ENCODE peak calls at places on chromosomes 3 and 15, in ten cellular contexts. One of them, this sample, is unnamed.

GRCh38 chr3:160400631-160401150 is 1.2 kb downstream of the SMC4 start:
- DNase-seq in H1: peak; percentile 55
- DNase-seq in stomach: peak; percentile 56
- DNase-seq in HepG2: no peak
- DNase-seq in A549: no peak
- DNase-seq in ovary: peak; percentile 19
- DNase-seq in upper lobe of left lung: peak; percentile 90
- DNase-seq in K562: peak; percentile 23
- DNase-seq in SK-N-SH: peak; percentile 56
- DNase-seq in suprapubic skin: peak; percentile 59
- DNase-seq in this sample: peak; percentile 28

GRCh38 chr15:34439878-34440277 is 2.3 kb upstream of the GOLGA8A start:
- DNase-seq in H1: no peak
- DNase-seq in stomach: no peak
- DNase-seq in HepG2: no peak
- DNase-seq in A549: no peak
- DNase-seq in ovary: no peak
- DNase-seq in upper lobe of left lung: no peak
- DNase-seq in K562: no peak
- DNase-seq in SK-N-SH: no peak
- DNase-seq in suprapubic skin: no peak
- DNase-seq in this sample: no peak

GRCh38 chr3:195900426-195901355 is 7.7 kb downstream of the TNK2 start:
- DNase-seq in H1: no peak
- DNase-seq in stomach: peak; percentile 46
- DNase-seq in HepG2: peak; percentile 83
- DNase-seq in A549: no peak
- DNase-seq in ovary: no peak
- DNase-seq in upper lobe of left lung: peak; percentile 84
- DNase-seq in K562: no peak
- DNase-seq in SK-N-SH: no peak
- DNase-seq in suprapubic skin: peak; percentile 78
- DNase-seq in this sample: peak; percentile 46

GRCh38 chr3:122055215-122055614 is at the start of gene CD86:
- DNase-seq in H1: no peak
- DNase-seq in stomach: no peak
- DNase-seq in HepG2: no peak
- DNase-seq in A549: no peak
- DNase-seq in ovary: no peak
- DNase-seq in upper lobe of left lung: no peak
- DNase-seq in K562: no peak
- DNase-seq in SK-N-SH: no peak
- DNase-seq in suprapubic skin: no peak
- DNase-seq in this sample: peak; percentile 34

GRCh38 chr3:40308725-40309438 is 625 bp upstream of the EIF1B start:
- DNase-seq in H1: no peak
- DNase-seq in stomach: no peak
- DNase-seq in HepG2: no peak
- DNase-seq in A549: no peak
- DNase-seq in ovary: no peak
- DNase-seq in upper lobe of left lung: no peak
- DNase-seq in K562: no peak
- DNase-seq in SK-N-SH: no peak
- DNase-seq in suprapubic skin: no peak
- DNase-seq in this sample: no peak

GRCh38 chr3:139292933-139293664 is 50.7 kb upstream of the MRPS22 start:
- DNase-seq in H1: no peak
- DNase-seq in stomach: no peak
- DNase-seq in HepG2: peak; percentile 68
- DNase-seq in A549: no peak
- DNase-seq in ovary: no peak
- DNase-seq in upper lobe of left lung: no peak
- DNase-seq in K562: no peak
- DNase-seq in SK-N-SH: no peak
- DNase-seq in suprapubic skin: no peak
- DNase-seq in this sample: no peak

GRCh38 chr15:40928351-40928974 is 677 bp upstream of the DLL4 start:
- DNase-seq in H1: peak; percentile 88
- DNase-seq in stomach: no peak
- DNase-seq in HepG2: no peak
- DNase-seq in A549: no peak
- DNase-seq in ovary: no peak
- DNase-seq in upper lobe of left lung: peak; percentile 83
- DNase-seq in K562: peak; percentile 57
- DNase-seq in SK-N-SH: no peak
- DNase-seq in suprapubic skin: no peak
- DNase-seq in this sample: peak; percentile 67

GRCh38 chr3:38618343-38618742 is 31.1 kb downstream of the SCN5A start:
- DNase-seq in H1: no peak
- DNase-seq in stomach: no peak
- DNase-seq in HepG2: no peak
- DNase-seq in A549: no peak
- DNase-seq in ovary: no peak
- DNase-seq in upper lobe of left lung: no peak
- DNase-seq in K562: no peak
- DNase-seq in SK-N-SH: no peak
- DNase-seq in suprapubic skin: no peak
- DNase-seq in this sample: no peak

GRCh38 chr3:69294014-69294771 is 91.7 kb downstream of the FRMD4B start:
- DNase-seq in H1: no peak
- DNase-seq in stomach: no peak
- DNase-seq in HepG2: no peak
- DNase-seq in A549: no peak
- DNase-seq in ovary: no peak
- DNase-seq in upper lobe of left lung: no peak
- DNase-seq in K562: no peak
- DNase-seq in SK-N-SH: no peak
- DNase-seq in suprapubic skin: no peak
- DNase-seq in this sample: no peak

GRCh38 chr3:101687142-101687931 is 819 bp upstream of the RPL24 start:
- DNase-seq in H1: no peak
- DNase-seq in stomach: no peak
- DNase-seq in HepG2: no peak
- DNase-seq in A549: no peak
- DNase-seq in ovary: peak; percentile 51
- DNase-seq in upper lobe of left lung: peak; percentile 16
- DNase-seq in K562: no peak
- DNase-seq in SK-N-SH: no peak
- DNase-seq in suprapubic skin: no peak
- DNase-seq in this sample: no peak

GRCh38 chr15:41490355-41490754 is 3.3 kb upstream of the ITPKA start:
- DNase-seq in H1: no peak
- DNase-seq in stomach: no peak
- DNase-seq in HepG2: peak; percentile 46
- DNase-seq in A549: peak; percentile 54
- DNase-seq in ovary: no peak
- DNase-seq in upper lobe of left lung: no peak
- DNase-seq in K562: peak; percentile 53
- DNase-seq in SK-N-SH: peak; percentile 23
- DNase-seq in suprapubic skin: no peak
- DNase-seq in this sample: no peak

GRCh38 chr3:138786788-138787276 is 47.9 kb downstream of the PIK3CB start:
- DNase-seq in H1: no peak
- DNase-seq in stomach: no peak
- DNase-seq in HepG2: peak; percentile 75
- DNase-seq in A549: no peak
- DNase-seq in ovary: no peak
- DNase-seq in upper lobe of left lung: no peak
- DNase-seq in K562: no peak
- DNase-seq in SK-N-SH: no peak
- DNase-seq in suprapubic skin: no peak
- DNase-seq in this sample: no peak

GRCh38 chr3:96488708-96489107 is 325.7 kb upstream of the EPHA6 start:
- DNase-seq in H1: no peak
- DNase-seq in stomach: no peak
- DNase-seq in HepG2: no peak
- DNase-seq in A549: no peak
- DNase-seq in ovary: no peak
- DNase-seq in upper lobe of left lung: no peak
- DNase-seq in K562: no peak
- DNase-seq in SK-N-SH: no peak
- DNase-seq in suprapubic skin: no peak
- DNase-seq in this sample: no peak

GRCh38 chr3:96491023-96491422 is 323.4 kb upstream of the EPHA6 start:
- DNase-seq in H1: no peak
- DNase-seq in stomach: no peak
- DNase-seq in HepG2: no peak
- DNase-seq in A549: no peak
- DNase-seq in ovary: no peak
- DNase-seq in upper lobe of left lung: no peak
- DNase-seq in K562: no peak
- DNase-seq in SK-N-SH: no peak
- DNase-seq in suprapubic skin: no peak
- DNase-seq in this sample: no peak

DNA sequence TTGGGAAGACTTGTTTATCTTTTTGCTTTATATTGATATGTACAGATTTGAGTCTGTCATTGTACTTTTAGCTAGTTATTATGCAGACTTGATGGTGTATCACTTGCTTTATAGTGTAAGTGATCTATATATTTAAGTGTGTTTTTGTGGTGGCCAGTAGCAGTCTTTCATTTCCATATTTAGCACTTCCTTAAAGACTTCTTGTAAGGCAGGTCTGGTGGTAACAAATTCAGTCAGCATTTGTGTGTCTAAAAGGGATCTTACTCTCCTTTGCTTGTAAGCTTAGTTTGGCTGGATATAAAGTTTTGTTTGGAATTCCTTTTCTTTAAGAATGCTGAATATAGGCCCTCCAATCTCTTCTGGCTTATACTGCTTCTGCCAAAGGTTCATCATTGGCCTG is 322.5 kb upstream of the EPHA6 start:
- DNase-seq in H1: no peak
- DNase-seq in stomach: no peak
- DNase-seq in HepG2: no peak
- DNase-seq in A549: no peak
- DNase-seq in ovary: no peak
- DNase-seq in upper lobe of left lung: no peak
- DNase-seq in K562: no peak
- DNase-seq in SK-N-SH: no peak
- DNase-seq in suprapubic skin: no peak
- DNase-seq in this sample: no peak
- H3K27ac ChIP-seq in H1: no peak overlapping the region
- H3K27ac ChIP-seq in stomach: no peak overlapping the region
- H3K27ac ChIP-seq in HepG2: no peak overlapping the region
- H3K27ac ChIP-seq in A549: no peak overlapping the region
- H3K27ac ChIP-seq in ovary: no peak overlapping the region
- H3K27ac ChIP-seq in upper lobe of left lung: no peak overlapping the region
- H3K27ac ChIP-seq in K562: no peak overlapping the region
- H3K27ac ChIP-seq in SK-N-SH: no peak overlapping the region
- H3K27ac ChIP-seq in suprapubic skin: no peak overlapping the region
- H3K27ac ChIP-seq in this sample: no peak overlapping the region

GRCh38 chr3:4720316-4721075 is 227.3 kb downstream of the ITPR1 start:
- DNase-seq in H1: peak; percentile 52
- DNase-seq in stomach: peak; percentile 82
- DNase-seq in HepG2: peak; percentile 75
- DNase-seq in A549: peak; percentile 70
- DNase-seq in ovary: peak; percentile 89
- DNase-seq in upper lobe of left lung: no peak
- DNase-seq in K562: peak; percentile 78
- DNase-seq in SK-N-SH: no peak
- DNase-seq in suprapubic skin: no peak
- DNase-seq in this sample: peak; percentile 72
- H3K4me3 ChIP-seq in H1: no peak overlapping the region
- H3K4me3 ChIP-seq in stomach: no peak overlapping the region
- H3K4me3 ChIP-seq in HepG2: no peak overlapping the region
- H3K4me3 ChIP-seq in A549: no peak overlapping the region
- H3K4me3 ChIP-seq in ovary: no peak overlapping the region
- H3K4me3 ChIP-seq in upper lobe of left lung: no peak overlapping the region
- H3K4me3 ChIP-seq in K562: no peak overlapping the region
- H3K4me3 ChIP-seq in SK-N-SH: no peak overlapping the region
- H3K4me3 ChIP-seq in suprapubic skin: no peak overlapping the region
- H3K4me3 ChIP-seq in this sample: no peak overlapping the region

GRCh38 chr15:59105839-59106238 is 893 bp downstream of the CCNB2 start:
- DNase-seq in H1: no peak
- DNase-seq in stomach: no peak
- DNase-seq in HepG2: no peak
- DNase-seq in A549: peak; percentile 49
- DNase-seq in ovary: no peak
- DNase-seq in upper lobe of left lung: no peak
- DNase-seq in K562: peak; percentile 27
- DNase-seq in SK-N-SH: peak; percentile 25
- DNase-seq in suprapubic skin: no peak
- DNase-seq in this sample: no peak
- TF ChIP-seq EP300 in H1: no peak
- TF ChIP-seq EP300 in stomach: no peak
- TF ChIP-seq EP300 in HepG2: no peak
- TF ChIP-seq EP300 in A549: no peak
- TF ChIP-seq EP300 in ovary: no peak
- TF ChIP-seq EP300 in upper lobe of left lung: no peak
- TF ChIP-seq EP300 in K562: no peak
- TF ChIP-seq EP300 in SK-N-SH: no peak
- TF ChIP-seq EP300 in suprapubic skin: no peak
- TF ChIP-seq EP300 in this sample: no peak

GRCh38 chr15:62465173-62465572 is 300.1 kb upstream of the C2CD4B start:
- DNase-seq in H1: no peak
- DNase-seq in stomach: no peak
- DNase-seq in HepG2: no peak
- DNase-seq in A549: no peak
- DNase-seq in ovary: no peak
- DNase-seq in upper lobe of left lung: no peak
- DNase-seq in K562: no peak
- DNase-seq in SK-N-SH: no peak
- DNase-seq in suprapubic skin: no peak
- DNase-seq in this sample: no peak

GRCh38 chr15:62472616-62473299 is 307.7 kb upstream of the C2CD4B start:
- DNase-seq in H1: no peak
- DNase-seq in stomach: no peak
- DNase-seq in HepG2: peak; percentile 54
- DNase-seq in A549: no peak
- DNase-seq in ovary: no peak
- DNase-seq in upper lobe of left lung: no peak
- DNase-seq in K562: no peak
- DNase-seq in SK-N-SH: no peak
- DNase-seq in suprapubic skin: no peak
- DNase-seq in this sample: peak; percentile 23

GRCh38 chr15:62469874-62470688 is 305.0 kb upstream of the C2CD4B start:
- DNase-seq in H1: no peak
- DNase-seq in stomach: no peak
- DNase-seq in HepG2: peak; percentile 12
- DNase-seq in A549: no peak
- DNase-seq in ovary: no peak
- DNase-seq in upper lobe of left lung: no peak
- DNase-seq in K562: no peak
- DNase-seq in SK-N-SH: no peak
- DNase-seq in suprapubic skin: peak; percentile 78
- DNase-seq in this sample: no peak

GRCh38 chr15:62474021-62474770 is 309.1 kb upstream of the C2CD4B start:
- DNase-seq in H1: no peak
- DNase-seq in stomach: no peak
- DNase-seq in HepG2: no peak
- DNase-seq in A549: no peak
- DNase-seq in ovary: no peak
- DNase-seq in upper lobe of left lung: no peak
- DNase-seq in K562: no peak
- DNase-seq in SK-N-SH: no peak
- DNase-seq in suprapubic skin: no peak
- DNase-seq in this sample: no peak

DNA sequence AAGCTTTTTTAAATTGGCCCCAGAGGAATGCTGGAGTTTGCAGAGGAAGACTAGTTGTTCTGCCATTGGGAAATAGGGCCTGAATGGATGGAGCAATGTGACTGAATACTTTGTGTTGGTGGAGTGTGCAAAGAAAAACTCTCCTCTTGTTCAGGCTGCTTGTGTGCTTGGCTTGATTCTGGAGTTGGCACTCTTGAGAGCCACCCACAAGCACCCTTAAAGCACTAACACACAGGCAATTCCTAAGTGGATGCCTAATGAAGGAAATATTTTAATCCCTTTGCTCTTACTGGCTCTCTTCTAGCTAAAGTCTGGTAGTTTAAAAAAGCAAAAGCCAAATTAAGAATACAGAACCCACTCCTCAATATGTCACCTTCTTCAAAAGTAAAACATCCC is 304.4 kb upstream of the C2CD4B start:
- DNase-seq in H1: no peak
- DNase-seq in stomach: no peak
- DNase-seq in HepG2: no peak
- DNase-seq in A549: no peak
- DNase-seq in ovary: no peak
- DNase-seq in upper lobe of left lung: no peak
- DNase-seq in K562: no peak
- DNase-seq in SK-N-SH: no peak
- DNase-seq in suprapubic skin: no peak
- DNase-seq in this sample: no peak
- H3K27ac ChIP-seq in H1: no peak overlapping the region
- H3K27ac ChIP-seq in stomach: peak overlapping the region; percentile 67
- H3K27ac ChIP-seq in HepG2: no peak overlapping the region
- H3K27ac ChIP-seq in A549: no peak overlapping the region
- H3K27ac ChIP-seq in ovary: no peak overlapping the region
- H3K27ac ChIP-seq in upper lobe of left lung: peak overlapping the region; percentile 54
- H3K27ac ChIP-seq in K562: no peak overlapping the region
- H3K27ac ChIP-seq in SK-N-SH: no peak overlapping the region
- H3K27ac ChIP-seq in suprapubic skin: peak overlapping the region; percentile 85
- H3K27ac ChIP-seq in this sample: peak overlapping the region; percentile 57